ENCODE peak calls at places on chromosomes 6 and 20, in eight cellular contexts. One of them, this sample, is unnamed.

GRCh38 chr20:59268827-59269226 is 31.6 kb upstream of the EDN3 start:
- DNase-seq in stomach: no peak
- DNase-seq in K562: no peak
- DNase-seq in right lobe of liver: no peak
- DNase-seq in breast epithelium: no peak
- DNase-seq in heart left ventricle: no peak
- DNase-seq in A549: no peak
- DNase-seq in body of pancreas: no peak
- DNase-seq in this sample: no peak

GRCh38 chr20:15496501-15497039 is 1076.7 kb downstream of the KIF16B start:
- DNase-seq in K562: no peak
- DNase-seq in breast epithelium: no peak
- DNase-seq in stomach: no peak
- DNase-seq in A549: no peak
- DNase-seq in body of pancreas: no peak
- DNase-seq in heart left ventricle: no peak
- DNase-seq in right lobe of liver: no peak
- DNase-seq in this sample: no peak

GRCh38 chr20:51768759-51769517 is 748 bp upstream of the ATP9A start:
- DNase-seq in A549: no peak
- DNase-seq in body of pancreas: no peak
- DNase-seq in K562: no peak
- DNase-seq in breast epithelium: no peak
- DNase-seq in heart left ventricle: no peak
- DNase-seq in right lobe of liver: no peak
- DNase-seq in stomach: no peak
- DNase-seq in this sample: no peak

GRCh38 chr6:10558575-10558974 is 37.4 kb downstream of the GCNT2 start:
- DNase-seq in body of pancreas: no peak
- DNase-seq in right lobe of liver: no peak
- DNase-seq in K562: no peak
- DNase-seq in breast epithelium: peak
- DNase-seq in heart left ventricle: peak
- DNase-seq in stomach: peak
- DNase-seq in A549: no peak
- DNase-seq in this sample: no peak

GRCh38 chr6:38477680-38478260 is 162.0 kb downstream of the BTBD9 start:
- DNase-seq in body of pancreas: no peak
- DNase-seq in right lobe of liver: no peak
- DNase-seq in stomach: no peak
- DNase-seq in A549: no peak
- DNase-seq in breast epithelium: no peak
- DNase-seq in heart left ventricle: no peak
- DNase-seq in K562: no peak
- DNase-seq in this sample: no peak

GRCh38 chr6:34806738-34807453 is 15.0 kb downstream of the BLTP3A start:
- DNase-seq in heart left ventricle: no peak
- DNase-seq in K562: no peak
- DNase-seq in breast epithelium: no peak
- DNase-seq in A549: no peak
- DNase-seq in body of pancreas: no peak
- DNase-seq in right lobe of liver: no peak
- DNase-seq in stomach: no peak
- DNase-seq in this sample: no peak

GRCh38 chr6:13368716-13369115 is 40.4 kb upstream of the TBC1D7 start:
- DNase-seq in right lobe of liver: no peak
- DNase-seq in A549: no peak
- DNase-seq in body of pancreas: no peak
- DNase-seq in breast epithelium: no peak
- DNase-seq in stomach: no peak
- DNase-seq in K562: no peak
- DNase-seq in heart left ventricle: no peak
- DNase-seq in this sample: no peak

GRCh38 chr6:31815025-31815838 is at the start of the genes HSPA1A and HSPA1L:
- DNase-seq in A549: peak
- DNase-seq in heart left ventricle: peak
- DNase-seq in stomach: peak
- DNase-seq in body of pancreas: peak
- DNase-seq in K562: peak
- DNase-seq in breast epithelium: peak
- DNase-seq in right lobe of liver: peak
- DNase-seq in this sample: peak

GRCh38 chr6:39937686-39938333 is 3.5 kb upstream of the MOCS1 start:
- DNase-seq in A549: no peak
- DNase-seq in body of pancreas: no peak
- DNase-seq in heart left ventricle: no peak
- DNase-seq in stomach: no peak
- DNase-seq in breast epithelium: no peak
- DNase-seq in K562: no peak
- DNase-seq in right lobe of liver: no peak
- DNase-seq in this sample: no peak

DNA sequence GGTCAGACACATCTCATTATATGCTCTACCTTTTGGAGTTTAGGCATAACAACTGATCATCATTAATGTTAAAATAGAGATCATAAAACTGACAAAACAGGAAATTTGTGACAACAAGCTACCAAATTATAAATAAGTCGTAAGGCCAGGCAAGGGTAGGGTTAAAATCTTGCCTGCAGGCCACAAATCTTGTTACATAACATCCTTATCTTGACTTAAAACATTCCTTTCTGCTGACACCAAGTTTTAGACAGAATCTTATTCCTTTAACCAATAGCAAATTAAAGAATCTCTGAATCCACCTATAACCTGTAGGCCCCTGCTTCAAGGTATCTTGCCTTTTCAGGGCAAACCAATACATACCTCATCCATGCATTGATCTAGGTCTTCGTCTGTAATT is 32.5 kb upstream of the NKAIN2 start:
- DNase-seq in right lobe of liver: no peak
- DNase-seq in A549: no peak
- DNase-seq in heart left ventricle: no peak
- DNase-seq in body of pancreas: no peak
- DNase-seq in K562: no peak
- DNase-seq in stomach: no peak
- DNase-seq in breast epithelium: no peak
- DNase-seq in this sample: no peak
- TF ChIP-seq POLR2A in right lobe of liver: no peak
- TF ChIP-seq POLR2A in A549: no peak
- TF ChIP-seq POLR2A in heart left ventricle: no peak
- TF ChIP-seq POLR2A in body of pancreas: no peak
- TF ChIP-seq POLR2A in K562: no peak
- TF ChIP-seq POLR2A in stomach: no peak
- TF ChIP-seq POLR2A in breast epithelium: no peak
- TF ChIP-seq POLR2A in this sample: no peak

GRCh38 chr20:23966298-23966697 is 22.3 kb downstream of the GGTLC1 start:
- DNase-seq in right lobe of liver: no peak
- DNase-seq in body of pancreas: no peak
- DNase-seq in heart left ventricle: no peak
- DNase-seq in breast epithelium: no peak
- DNase-seq in A549: no peak
- DNase-seq in K562: no peak
- DNase-seq in stomach: no peak
- DNase-seq in this sample: no peak
- TF ChIP-seq POLR2A in right lobe of liver: no peak
- TF ChIP-seq POLR2A in body of pancreas: no peak
- TF ChIP-seq POLR2A in heart left ventricle: no peak
- TF ChIP-seq POLR2A in breast epithelium: no peak
- TF ChIP-seq POLR2A in A549: no peak
- TF ChIP-seq POLR2A in K562: no peak
- TF ChIP-seq POLR2A in stomach: no peak
- TF ChIP-seq POLR2A in this sample: no peak

DNA sequence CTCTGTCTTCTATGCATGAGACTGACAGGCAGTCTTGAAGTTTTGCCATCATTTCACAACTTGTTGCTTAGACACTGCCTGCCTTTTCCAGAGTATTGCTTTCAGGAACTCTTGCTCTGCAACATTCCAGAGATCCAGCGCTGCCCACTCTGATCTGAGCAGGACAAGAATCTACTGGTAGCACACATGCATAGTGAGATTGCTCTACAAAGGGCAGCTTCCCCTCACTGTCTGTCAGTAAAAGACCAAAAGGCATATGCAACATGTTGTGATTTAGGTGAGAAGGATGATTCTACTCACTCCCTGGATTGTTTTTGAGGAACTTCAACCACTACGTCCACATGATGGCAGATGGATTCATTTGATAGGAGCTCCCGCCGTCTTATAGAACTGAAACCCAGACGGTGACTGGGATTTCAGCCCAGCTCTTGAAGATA is 259.1 kb downstream of the ARID1B start:
- DNase-seq in K562: no peak
- DNase-seq in body of pancreas: peak
- DNase-seq in stomach: peak
- DNase-seq in A549: no peak
- DNase-seq in right lobe of liver: no peak
- DNase-seq in heart left ventricle: no peak
- DNase-seq in breast epithelium: peak
- DNase-seq in this sample: no peak
- TF ChIP-seq POLR2A in K562: no peak
- TF ChIP-seq POLR2A in body of pancreas: no peak
- TF ChIP-seq POLR2A in stomach: no peak
- TF ChIP-seq POLR2A in A549: no peak
- TF ChIP-seq POLR2A in right lobe of liver: no peak
- TF ChIP-seq POLR2A in heart left ventricle: no peak
- TF ChIP-seq POLR2A in breast epithelium: no peak
- TF ChIP-seq POLR2A in this sample: no peak

GRCh38 chr20:54382419-54382818 is 93.0 kb upstream of the DOK5 start:
- DNase-seq in breast epithelium: no peak
- DNase-seq in heart left ventricle: no peak
- DNase-seq in right lobe of liver: no peak
- DNase-seq in A549: no peak
- DNase-seq in body of pancreas: no peak
- DNase-seq in stomach: no peak
- DNase-seq in K562: no peak
- DNase-seq in this sample: no peak
- TF ChIP-seq POLR2A in breast epithelium: no peak
- TF ChIP-seq POLR2A in heart left ventricle: no peak
- TF ChIP-seq POLR2A in right lobe of liver: no peak
- TF ChIP-seq POLR2A in A549: no peak
- TF ChIP-seq POLR2A in body of pancreas: no peak
- TF ChIP-seq POLR2A in stomach: no peak
- TF ChIP-seq POLR2A in K562: no peak
- TF ChIP-seq POLR2A in this sample: no peak

GRCh38 chr20:22974354-22974753 is 60.8 kb upstream of the SSTR4 start:
- DNase-seq in body of pancreas: peak
- DNase-seq in K562: peak
- DNase-seq in A549: no peak
- DNase-seq in right lobe of liver: no peak
- DNase-seq in stomach: peak
- DNase-seq in heart left ventricle: no peak
- DNase-seq in breast epithelium: no peak
- DNase-seq in this sample: peak

DNA sequence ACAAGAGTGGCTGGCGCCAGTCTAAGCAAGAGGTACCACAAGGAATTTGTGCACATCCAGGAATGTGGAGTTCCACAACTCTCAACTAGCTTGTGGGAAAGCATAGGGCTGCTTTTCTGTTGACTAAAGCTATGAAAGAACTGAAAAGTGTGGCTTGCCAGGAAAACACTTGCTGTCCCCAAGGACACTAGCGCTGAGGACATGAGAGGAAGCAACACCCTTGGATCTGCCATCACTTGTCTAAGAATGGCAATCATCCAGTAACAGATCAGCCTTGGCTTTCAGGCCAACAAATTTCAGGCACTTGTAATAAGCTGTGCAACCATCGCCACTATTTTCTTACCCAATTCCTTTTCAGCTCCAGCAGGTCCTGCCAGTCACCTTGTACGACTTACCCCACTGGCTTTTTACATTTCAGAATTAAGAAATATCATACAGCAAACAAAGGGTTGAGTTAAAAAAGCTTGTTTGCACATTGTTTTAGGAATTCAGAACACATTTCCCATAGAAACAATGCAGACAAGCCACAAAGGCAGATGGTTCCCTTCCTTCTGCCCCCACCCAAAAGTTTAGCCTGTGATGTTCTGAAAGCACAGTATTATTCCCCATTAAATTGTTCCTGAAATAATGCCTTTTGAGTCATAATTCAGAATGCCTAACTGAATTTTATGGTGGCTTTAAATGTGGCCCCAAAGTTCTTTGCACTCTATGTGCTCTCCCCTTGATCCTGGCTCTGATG is 57.9 kb upstream of the SSTR4 start:
- DNase-seq in heart left ventricle: peak
- DNase-seq in A549: no peak
- DNase-seq in K562: no peak
- DNase-seq in body of pancreas: peak
- DNase-seq in stomach: no peak
- DNase-seq in breast epithelium: peak
- DNase-seq in right lobe of liver: no peak
- DNase-seq in this sample: no peak
- TF ChIP-seq POLR2A in heart left ventricle: no peak
- TF ChIP-seq POLR2A in A549: no peak
- TF ChIP-seq POLR2A in K562: no peak
- TF ChIP-seq POLR2A in body of pancreas: no peak
- TF ChIP-seq POLR2A in stomach: no peak
- TF ChIP-seq POLR2A in breast epithelium: no peak
- TF ChIP-seq POLR2A in right lobe of liver: no peak
- TF ChIP-seq POLR2A in this sample: no peak